ENCODE peak calls at places on chromosomes 4 and X, in nine cellular contexts. Y is ACHN; D is hepatic stellate cell; A is activated T-helper 1 cell treated with anti-CD3 and anti-CD28 coated beads, Interleukin-12 subunit alpha, Interleukin-12 subunit beta, Interleukin-2, Interleukin-4 antibody, amounts not matched to agents 30 ng/mL and 10 ng/mL and 1 ng/mL, durations not matched to agents 14 hours and 24 hours and 36 hours; F is T-helper 9 cell; P is T-helper 1 cell; J is effector CD8-positive, alpha-beta T cell; N is NCI-H2081; V is pancreas. O is an unnamed sample.
A peak's percentile ranks its signal among the peaks of the same experiment; 100 is the strongest.

GRCh38 chrX:119181491-119181890 is 53.9 kb upstream of the KIAA1210 start:
- DNase-seq in V (no peak), A (no peak), D (no peak), F (no peak), J (no peak), P (no peak), N (peak; percentile 22), Y (peak; percentile 21), O (no peak)

GRCh38 chrX:123830309-123830708 is 29.5 kb upstream of the XIAP start:
- DNase-seq in D (peak; percentile 43), A (no peak), Y (peak; percentile 90), J (no peak), P (no peak), N (no peak), F (no peak), V (no peak), O (peak; percentile 18)

GRCh38 chr4:80086296-80086695 is 13.3 kb upstream of the ANTXR2 start:
- DNase-seq in J (no peak), N (no peak), Y (no peak), A (no peak), D (no peak), P (no peak), V (no peak), F (no peak), O (no peak)

GRCh38 chr4:94758700-94759399 is 1.1 kb downstream of the BMPR1B start:
- DNase-seq in Y (no peak), F (no peak), D (peak; percentile 21), V (no peak), A (no peak), P (no peak), J (no peak), N (no peak), O (no peak)

GRCh38 chr4:986949-987688 is at the start of gene IDUA:
- DNase-seq in N (peak; percentile 66), J (peak; percentile 82), A (peak; percentile 84), F (peak; percentile 81), P (peak; percentile 78), D (peak; percentile 87), Y (peak; percentile 88), V (peak; percentile 83), O (no peak)

GRCh38 chr4:13541720-13542576 is 2.4 kb downstream of the NKX3-2 start:
- DNase-seq in F (no peak), V (peak; percentile 49), A (no peak), Y (no peak), N (no peak), J (peak; percentile 1), P (no peak), D (no peak), O (no peak)

GRCh38 chr4:117085185-117085701 is at the start of gene TRAM1L1:
- DNase-seq in F (no peak), A (no peak), P (no peak), N (peak; percentile 77), J (no peak), D (peak; percentile 51), Y (peak; percentile 78), V (peak; percentile 67), O (no peak)

GRCh38 chrX:11399481-11399880 is 106.3 kb downstream of the AMELX start:
- DNase-seq in J (no peak), Y (no peak), A (no peak), D (no peak), P (no peak), V (no peak), N (no peak), F (no peak), O (no peak)

GRCh38 chrX:145910017-145910416 is 92.4 kb downstream of the SLITRK2 start:
- DNase-seq in A (no peak), N (no peak), F (no peak), D (no peak), P (no peak), V (no peak), Y (no peak), J (no peak), O (no peak)

GRCh38 chr4:6467600-6467999 is 4.8 kb downstream of the PPP2R2C start:
- DNase-seq in A (no peak), D (no peak), N (no peak), Y (no peak), V (no peak), J (no peak), F (no peak), P (no peak), O (no peak)